ENCODE peak calls at places on chromosomes 7 and 10, in five cellular contexts. M, G, A, K and S are unnamed samples.
A peak's percentile ranks its signal among the peaks of the same experiment; 100 is the strongest.

GRCh38 chr7:18013936-18014335 is 13.7 kb downstream of the PRPS1L1 start:
- DNase-seq in M (no peak), A (no peak), G (no peak), K (no peak), S (no peak)

GRCh38 chr7:47757946-47758371 is 176.0 kb upstream of the TNS3 start:
- DNase-seq in A (no peak), K (peak; percentile 80), G (no peak), M (no peak), S (no peak)

GRCh38 chr7:117322741-117323584 is at the start of gene WNT2:
- DNase-seq in G (no peak), M (no peak), A (no peak), K (no peak), S (no peak)

GRCh38 chr10:14040787-14041631 is 289.7 kb downstream of the FRMD4A start:
- DNase-seq in A (no peak), M (no peak), K (no peak), G (no peak), S (no peak)

GRCh38 chr7:42522227-42522991 is 285.4 kb upstream of the GLI3 start:
- DNase-seq in G (no peak), M (peak; percentile 38), K (no peak), A (no peak), S (no peak)

GRCh38 chr7:26667514-26668133 is 196.8 kb downstream of the SKAP2 start:
- DNase-seq in K (peak; percentile 27), M (peak; percentile 87), A (peak; percentile 98), G (peak; percentile 80), S (peak; percentile 96)

GRCh38 chr10:61904711-61905445 is 3.4 kb downstream of the ARID5B start:
- DNase-seq in M (no peak), A (peak; percentile 4), K (no peak), G (peak; percentile 63), S (no peak)

GRCh38 chr7:11625669-11626068 is 206.3 kb downstream of the THSD7A start:
- DNase-seq in G (no peak), K (no peak), A (no peak), M (no peak), S (no peak)

GRCh38 chr10:63466168-63466935 is 575 bp upstream of the JMJD1C start:
- DNase-seq in A (no peak), G (peak; percentile 51), K (peak; percentile 40), M (peak; percentile 62), S (peak; percentile 7)

GRCh38 chr7:1103789-1104513 is 16.0 kb downstream of the GPER1 start:
- DNase-seq in A (no peak), K (no peak), G (no peak), M (no peak), S (no peak)

GRCh38 chr7:17212188-17212587 is 86.3 kb upstream of the AHR start:
- DNase-seq in K (no peak), M (no peak), A (no peak), G (no peak), S (no peak)

GRCh38 chr10:45470098-45471012 is 96.3 kb downstream of the ALOX5 start:
- DNase-seq in G (no peak), M (no peak), A (no peak), K (no peak), S (no peak)

GRCh38 chr10:109924947-109925620 is 1.8 kb upstream of the XPNPEP1 start:
- DNase-seq in A (no peak), G (no peak), M (no peak), K (no peak), S (no peak)

GRCh38 chr10:21526184-21526951 is 886 bp upstream of the SKIDA1 start:
- DNase-seq in G (no peak), K (peak; percentile 71), A (no peak), M (no peak), S (peak; percentile 67)

GRCh38 chr7:141792526-141792925 is 2.5 kb downstream of the TAS2R5 start:
- DNase-seq in A (no peak), M (no peak), K (no peak), G (no peak), S (no peak)

GRCh38 chr10:61642073-61642637 is 20.6 kb upstream of the CABCOCO1 start:
- DNase-seq in A (no peak), G (no peak), K (no peak), M (no peak), S (no peak)

GRCh38 chr10:130079614-130080460 is 30.8 kb downstream of the C10orf143 start:
- DNase-seq in M (no peak), G (no peak), A (no peak), K (no peak), S (no peak)